ENCODE peak calls at places on chromosomes 1 and 21, in nine cellular contexts. One of them, this sample, is unnamed.

GRCh38 chr1:241775021-241775420 is 73.0 kb upstream of the EXO1 start:
- DNase-seq in GM23338: no peak
- DNase-seq in fibroblast of pulmonary artery: no peak
- DNase-seq in heart right ventricle: no peak
- DNase-seq in left ventricle myocardium inferior: no peak
- DNase-seq in pancreas: no peak
- DNase-seq in right lobe of liver: no peak
- DNase-seq in A549: no peak
- DNase-seq in fibroblast of lung: no peak
- DNase-seq in this sample: no peak

GRCh38 chr1:20720631-20721051 is 2.8 kb upstream of the KIF17 start:
- DNase-seq in GM23338: no peak
- DNase-seq in fibroblast of pulmonary artery: no peak
- DNase-seq in heart right ventricle: no peak
- DNase-seq in left ventricle myocardium inferior: peak; percentile 5
- DNase-seq in pancreas: no peak
- DNase-seq in right lobe of liver: no peak
- DNase-seq in A549: no peak
- DNase-seq in fibroblast of lung: no peak
- DNase-seq in this sample: peak; percentile 2

GRCh38 chr1:45297604-45298356 is 28.9 kb upstream of the HPDL start:
- DNase-seq in GM23338: no peak
- DNase-seq in fibroblast of pulmonary artery: no peak
- DNase-seq in heart right ventricle: no peak
- DNase-seq in left ventricle myocardium inferior: no peak
- DNase-seq in pancreas: no peak
- DNase-seq in right lobe of liver: no peak
- DNase-seq in A549: no peak
- DNase-seq in fibroblast of lung: no peak
- DNase-seq in this sample: peak; percentile 26

GRCh38 chr1:204829133-204829532 is 41.5 kb upstream of the NFASC start:
- DNase-seq in GM23338: peak; percentile 52
- DNase-seq in fibroblast of pulmonary artery: no peak
- DNase-seq in heart right ventricle: peak; percentile 11
- DNase-seq in left ventricle myocardium inferior: no peak
- DNase-seq in pancreas: no peak
- DNase-seq in right lobe of liver: no peak
- DNase-seq in A549: no peak
- DNase-seq in fibroblast of lung: no peak
- DNase-seq in this sample: no peak

GRCh38 chr1:206466840-206467649 is 3.2 kb upstream of the IKBKE start:
- DNase-seq in GM23338: no peak
- DNase-seq in fibroblast of pulmonary artery: no peak
- DNase-seq in heart right ventricle: no peak
- DNase-seq in left ventricle myocardium inferior: no peak
- DNase-seq in pancreas: no peak
- DNase-seq in right lobe of liver: no peak
- DNase-seq in A549: no peak
- DNase-seq in fibroblast of lung: no peak
- DNase-seq in this sample: no peak

GRCh38 chr1:85295006-85295431 is 18.6 kb upstream of the BCL10 start:
- DNase-seq in GM23338: no peak
- DNase-seq in fibroblast of pulmonary artery: no peak
- DNase-seq in heart right ventricle: no peak
- DNase-seq in left ventricle myocardium inferior: no peak
- DNase-seq in pancreas: no peak
- DNase-seq in right lobe of liver: no peak
- DNase-seq in A549: no peak
- DNase-seq in fibroblast of lung: peak; percentile 83
- DNase-seq in this sample: no peak

GRCh38 chr1:93567255-93567918 is 114.2 kb downstream of the BCAR3 start:
- DNase-seq in GM23338: no peak
- DNase-seq in fibroblast of pulmonary artery: peak; percentile 99
- DNase-seq in heart right ventricle: peak; percentile 31
- DNase-seq in left ventricle myocardium inferior: peak; percentile 24
- DNase-seq in pancreas: no peak
- DNase-seq in right lobe of liver: no peak
- DNase-seq in A549: peak; percentile 28
- DNase-seq in fibroblast of lung: peak; percentile 96
- DNase-seq in this sample: no peak

GRCh38 chr1:57088689-57089088 is 122.9 kb upstream of the C8B start:
- DNase-seq in GM23338: no peak
- DNase-seq in fibroblast of pulmonary artery: no peak
- DNase-seq in heart right ventricle: no peak
- DNase-seq in left ventricle myocardium inferior: no peak
- DNase-seq in pancreas: no peak
- DNase-seq in right lobe of liver: no peak
- DNase-seq in A549: no peak
- DNase-seq in fibroblast of lung: peak; percentile 13
- DNase-seq in this sample: no peak

GRCh38 chr1:10787274-10787673 is 9.2 kb downstream of the CASZ1 start:
- DNase-seq in GM23338: no peak
- DNase-seq in fibroblast of pulmonary artery: no peak
- DNase-seq in heart right ventricle: no peak
- DNase-seq in left ventricle myocardium inferior: no peak
- DNase-seq in pancreas: no peak
- DNase-seq in right lobe of liver: no peak
- DNase-seq in A549: no peak
- DNase-seq in fibroblast of lung: no peak
- DNase-seq in this sample: no peak

GRCh38 chr21:44966135-44967081 is 26.6 kb downstream of the SLX9 start:
- DNase-seq in GM23338: no peak
- DNase-seq in fibroblast of pulmonary artery: peak; percentile 10
- DNase-seq in heart right ventricle: no peak
- DNase-seq in left ventricle myocardium inferior: peak; percentile 75
- DNase-seq in pancreas: no peak
- DNase-seq in right lobe of liver: no peak
- DNase-seq in A549: no peak
- DNase-seq in fibroblast of lung: no peak
- DNase-seq in this sample: no peak

GRCh38 chr21:20030390-20030789 is 967.8 kb upstream of the NCAM2 start:
- DNase-seq in GM23338: no peak
- DNase-seq in fibroblast of pulmonary artery: no peak
- DNase-seq in heart right ventricle: no peak
- DNase-seq in left ventricle myocardium inferior: peak; percentile 25
- DNase-seq in pancreas: no peak
- DNase-seq in right lobe of liver: no peak
- DNase-seq in A549: no peak
- DNase-seq in fibroblast of lung: no peak
- DNase-seq in this sample: no peak

GRCh38 chr1:42658880-42659337 is 686 bp downstream of the PPIH start:
- DNase-seq in GM23338: no peak
- DNase-seq in fibroblast of pulmonary artery: peak; percentile 21
- DNase-seq in heart right ventricle: no peak
- DNase-seq in left ventricle myocardium inferior: no peak
- DNase-seq in pancreas: no peak
- DNase-seq in right lobe of liver: no peak
- DNase-seq in A549: no peak
- DNase-seq in fibroblast of lung: peak; percentile 33
- DNase-seq in this sample: no peak

GRCh38 chr1:94247146-94248094 is 10.0 kb upstream of the ARHGAP29 start:
- DNase-seq in GM23338: peak; percentile 89
- DNase-seq in fibroblast of pulmonary artery: peak; percentile 70
- DNase-seq in heart right ventricle: peak; percentile 81
- DNase-seq in left ventricle myocardium inferior: peak; percentile 85
- DNase-seq in pancreas: peak; percentile 83
- DNase-seq in right lobe of liver: peak; percentile 91
- DNase-seq in A549: peak; percentile 68
- DNase-seq in fibroblast of lung: peak; percentile 64
- DNase-seq in this sample: peak; percentile 91

GRCh38 chr1:6502000-6502891 is 10.8 kb upstream of the PLEKHG5 start:
- DNase-seq in GM23338: no peak
- DNase-seq in fibroblast of pulmonary artery: peak; percentile 41
- DNase-seq in heart right ventricle: peak; percentile 87
- DNase-seq in left ventricle myocardium inferior: peak; percentile 90
- DNase-seq in pancreas: no peak
- DNase-seq in right lobe of liver: peak; percentile 65
- DNase-seq in A549: no peak
- DNase-seq in fibroblast of lung: no peak
- DNase-seq in this sample: no peak

GRCh38 chr1:156151093-156151688 is 2.2 kb upstream of the SEMA4A start:
- DNase-seq in GM23338: no peak
- DNase-seq in fibroblast of pulmonary artery: no peak
- DNase-seq in heart right ventricle: no peak
- DNase-seq in left ventricle myocardium inferior: no peak
- DNase-seq in pancreas: no peak
- DNase-seq in right lobe of liver: no peak
- DNase-seq in A549: no peak
- DNase-seq in fibroblast of lung: peak; percentile 29
- DNase-seq in this sample: no peak

GRCh38 chr1:153565529-153566374 is at the start of gene S100A2:
- DNase-seq in GM23338: no peak
- DNase-seq in fibroblast of pulmonary artery: peak; percentile 84
- DNase-seq in heart right ventricle: no peak
- DNase-seq in left ventricle myocardium inferior: no peak
- DNase-seq in pancreas: no peak
- DNase-seq in right lobe of liver: no peak
- DNase-seq in A549: peak; percentile 90
- DNase-seq in fibroblast of lung: peak; percentile 96
- DNase-seq in this sample: no peak

GRCh38 chr21:33685613-33686197 is 43.4 kb downstream of the ITSN1 start:
- DNase-seq in GM23338: peak; percentile 41
- DNase-seq in fibroblast of pulmonary artery: peak; percentile 61
- DNase-seq in heart right ventricle: no peak
- DNase-seq in left ventricle myocardium inferior: no peak
- DNase-seq in pancreas: no peak
- DNase-seq in right lobe of liver: no peak
- DNase-seq in A549: no peak
- DNase-seq in fibroblast of lung: peak; percentile 88
- DNase-seq in this sample: no peak

GRCh38 chr1:42817440-42817767 is 207 bp upstream of the SVBP start:
- DNase-seq in GM23338: no peak
- DNase-seq in fibroblast of pulmonary artery: no peak
- DNase-seq in heart right ventricle: no peak
- DNase-seq in left ventricle myocardium inferior: no peak
- DNase-seq in pancreas: no peak
- DNase-seq in right lobe of liver: no peak
- DNase-seq in A549: no peak
- DNase-seq in fibroblast of lung: no peak
- DNase-seq in this sample: no peak

GRCh38 chr1:89671775-89672488 is 39.0 kb downstream of the LRRC8C start:
- DNase-seq in GM23338: no peak
- DNase-seq in fibroblast of pulmonary artery: no peak
- DNase-seq in heart right ventricle: no peak
- DNase-seq in left ventricle myocardium inferior: no peak
- DNase-seq in pancreas: no peak
- DNase-seq in right lobe of liver: no peak
- DNase-seq in A549: peak; percentile 84
- DNase-seq in fibroblast of lung: peak; percentile 66
- DNase-seq in this sample: no peak

GRCh38 chr1:24283326-24284155 is 35.6 kb upstream of the GRHL3 start:
- DNase-seq in GM23338: no peak
- DNase-seq in fibroblast of pulmonary artery: peak; percentile 69
- DNase-seq in heart right ventricle: no peak
- DNase-seq in left ventricle myocardium inferior: no peak
- DNase-seq in pancreas: no peak
- DNase-seq in right lobe of liver: no peak
- DNase-seq in A549: peak; percentile 89
- DNase-seq in fibroblast of lung: peak; percentile 87
- DNase-seq in this sample: no peak

GRCh38 chr1:228104526-228105251 is 1.6 kb upstream of the C1orf35 start:
- DNase-seq in GM23338: no peak
- DNase-seq in fibroblast of pulmonary artery: no peak
- DNase-seq in heart right ventricle: no peak
- DNase-seq in left ventricle myocardium inferior: no peak
- DNase-seq in pancreas: peak; percentile 20
- DNase-seq in right lobe of liver: peak; percentile 78
- DNase-seq in A549: no peak
- DNase-seq in fibroblast of lung: peak; percentile 27
- DNase-seq in this sample: no peak

DNA sequence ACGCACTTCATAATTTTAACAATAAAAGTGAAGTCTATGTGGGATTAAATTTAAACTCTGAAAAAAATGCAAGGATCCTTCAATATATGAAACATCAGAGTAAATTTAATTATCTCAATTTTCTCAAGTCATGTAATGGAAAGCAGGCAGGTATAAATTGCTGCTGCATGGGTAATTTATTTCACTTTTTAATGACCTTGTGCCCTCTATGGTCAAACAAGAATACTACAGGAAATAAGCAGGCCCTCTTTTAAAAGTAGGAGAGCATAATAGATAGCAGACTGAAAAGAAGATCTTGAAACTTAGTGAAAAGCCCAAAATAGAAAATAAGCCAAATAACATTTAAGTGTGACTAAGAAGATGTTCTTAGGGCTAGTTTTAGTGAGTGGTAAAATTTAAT is 22.9 kb downstream of the BCAS2 start:
- DNase-seq in GM23338: peak; percentile 56
- DNase-seq in fibroblast of pulmonary artery: peak; percentile 28
- DNase-seq in heart right ventricle: no peak
- DNase-seq in left ventricle myocardium inferior: no peak
- DNase-seq in pancreas: no peak
- DNase-seq in right lobe of liver: no peak
- DNase-seq in A549: peak; percentile 5
- DNase-seq in fibroblast of lung: no peak
- DNase-seq in this sample: no peak
- TF ChIP-seq CTCF in GM23338: peak; percentile 61
- TF ChIP-seq CTCF in fibroblast of pulmonary artery: peak; percentile 36
- TF ChIP-seq CTCF in heart right ventricle: peak; percentile 54
- TF ChIP-seq CTCF in left ventricle myocardium inferior: peak; percentile 50
- TF ChIP-seq CTCF in pancreas: no peak
- TF ChIP-seq CTCF in right lobe of liver: peak; percentile 52
- TF ChIP-seq CTCF in A549: peak; percentile 39
- TF ChIP-seq CTCF in fibroblast of lung: no peak
- TF ChIP-seq CTCF in this sample: peak; percentile 41

GRCh38 chr1:13573586-13573985 is 10.0 kb upstream of the PDPN start:
- DNase-seq in GM23338: no peak
- DNase-seq in fibroblast of pulmonary artery: no peak
- DNase-seq in heart right ventricle: no peak
- DNase-seq in left ventricle myocardium inferior: no peak
- DNase-seq in pancreas: no peak
- DNase-seq in right lobe of liver: no peak
- DNase-seq in A549: no peak
- DNase-seq in fibroblast of lung: no peak
- DNase-seq in this sample: no peak

GRCh38 chr1:13570924-13571323 is 12.7 kb upstream of the PDPN start:
- DNase-seq in GM23338: peak; percentile 71
- DNase-seq in fibroblast of pulmonary artery: no peak
- DNase-seq in heart right ventricle: no peak
- DNase-seq in left ventricle myocardium inferior: no peak
- DNase-seq in pancreas: no peak
- DNase-seq in right lobe of liver: no peak
- DNase-seq in A549: no peak
- DNase-seq in fibroblast of lung: no peak
- DNase-seq in this sample: no peak
- TF ChIP-seq CTCF in GM23338: peak; percentile 76
- TF ChIP-seq CTCF in fibroblast of pulmonary artery: peak; percentile 39
- TF ChIP-seq CTCF in heart right ventricle: peak; percentile 42
- TF ChIP-seq CTCF in left ventricle myocardium inferior: peak; percentile 55
- TF ChIP-seq CTCF in pancreas: no peak
- TF ChIP-seq CTCF in right lobe of liver: no peak
- TF ChIP-seq CTCF in A549: no peak
- TF ChIP-seq CTCF in fibroblast of lung: no peak
- TF ChIP-seq CTCF in this sample: peak; percentile 70

GRCh38 chr1:50620680-50621329 is 197.6 kb upstream of the DMRTA2 start:
- DNase-seq in GM23338: peak; percentile 82
- DNase-seq in fibroblast of pulmonary artery: peak; percentile 42
- DNase-seq in heart right ventricle: no peak
- DNase-seq in left ventricle myocardium inferior: no peak
- DNase-seq in pancreas: no peak
- DNase-seq in right lobe of liver: no peak
- DNase-seq in A549: peak; percentile 9
- DNase-seq in fibroblast of lung: peak; percentile 56
- DNase-seq in this sample: no peak
- TF ChIP-seq CTCF in GM23338: peak; percentile 63
- TF ChIP-seq CTCF in fibroblast of pulmonary artery: peak; percentile 64
- TF ChIP-seq CTCF in heart right ventricle: peak; percentile 40
- TF ChIP-seq CTCF in left ventricle myocardium inferior: peak; percentile 41
- TF ChIP-seq CTCF in pancreas: no peak
- TF ChIP-seq CTCF in right lobe of liver: peak; percentile 23
- TF ChIP-seq CTCF in A549: no peak
- TF ChIP-seq CTCF in fibroblast of lung: peak; percentile 39
- TF ChIP-seq CTCF in this sample: no peak

GRCh38 chr1:245797592-245798366 is 643.0 kb downstream of the KIF26B start:
- DNase-seq in GM23338: peak; percentile 89
- DNase-seq in fibroblast of pulmonary artery: peak; percentile 27
- DNase-seq in heart right ventricle: no peak
- DNase-seq in left ventricle myocardium inferior: no peak
- DNase-seq in pancreas: no peak
- DNase-seq in right lobe of liver: no peak
- DNase-seq in A549: peak; percentile 35
- DNase-seq in fibroblast of lung: peak; percentile 46
- DNase-seq in this sample: peak; percentile 39
- TF ChIP-seq CTCF in GM23338: peak; percentile 69
- TF ChIP-seq CTCF in fibroblast of pulmonary artery: peak; percentile 46
- TF ChIP-seq CTCF in heart right ventricle: peak; percentile 22
- TF ChIP-seq CTCF in left ventricle myocardium inferior: peak; percentile 15
- TF ChIP-seq CTCF in pancreas: no peak
- TF ChIP-seq CTCF in right lobe of liver: no peak
- TF ChIP-seq CTCF in A549: peak; percentile 21
- TF ChIP-seq CTCF in fibroblast of lung: peak; percentile 39
- TF ChIP-seq CTCF in this sample: peak; percentile 66

This sample was measured in endothelial cell.